ENCODE peak calls at places on chromosomes 4 and X, in five cellular contexts. A is erythroblast, B is prostate gland, C is WTC11, J is A549. M is an unnamed sample.

GRCh38 chrX:3134316-3134715 is 93.0 kb downstream of the ARSF start:
- DNase-seq in A (no peak), B (no peak), C (no peak), J (no peak), M (no peak)

GRCh38 chr4:8544741-8545438 is 35.3 kb upstream of the GPR78 start:
- DNase-seq in A (no peak), B (no peak), C (no peak), J (no peak), M (no peak)

GRCh38 chrX:56762220-56762619 is 33.2 kb downstream of the NBDY start:
- DNase-seq in A (no peak), B (no peak), C (no peak), J (no peak), M (no peak)

GRCh38 chrX:119292445-119292844 is 56.4 kb downstream of the PGRMC1 start:
- DNase-seq in A (no peak), B (no peak), C (no peak), J (peak), M (no peak)

GRCh38 chr4:5708829-5709680 is 696 bp upstream of the EVC2 start:
- DNase-seq in A (no peak), B (no peak), C (no peak), J (no peak), M (no peak)

GRCh38 chrX:96715412-96715940 is 30.8 kb downstream of the DIAPH2 start:
- DNase-seq in A (no peak), B (no peak), C (no peak), J (peak), M (no peak)

GRCh38 chr4:153549401-153549800 is 83.2 kb downstream of the TMEM131L start:
- DNase-seq in A (no peak), B (no peak), C (no peak), J (no peak), M (no peak)

GRCh38 chr4:139171878-139172691 is 4.9 kb downstream of the ELF2 start:
- DNase-seq in A (peak), B (no peak), C (no peak), J (peak), M (no peak)

GRCh38 chrX:104253567-104254441 is 929 bp downstream of the ESX1 start:
- DNase-seq in A (peak), B (no peak), C (peak), J (peak), M (no peak)

GRCh38 chrX:103889216-103889615 is 57.2 kb upstream of the RAB9B start:
- DNase-seq in A (no peak), B (no peak), C (no peak), J (no peak), M (no peak)

GRCh38 chrX:51155566-51155965 is 177.1 kb upstream of the NUDT10 start:
- DNase-seq in A (no peak), B (no peak), C (no peak), J (no peak), M (no peak)

GRCh38 chr4:84231539-84232055 is 267.5 kb downstream of the NKX6-1 start:
- DNase-seq in A (no peak), B (no peak), C (no peak), J (no peak), M (no peak)

GRCh38 chr4:19803406-19803805 is 448.3 kb upstream of the SLIT2 start:
- DNase-seq in A (no peak), B (no peak), C (no peak), J (no peak), M (no peak)

GRCh38 chrX:46642145-46642544 is 68.6 kb downstream of the CHST7 start:
- DNase-seq in A (no peak), B (no peak), C (no peak), J (peak), M (no peak)

GRCh38 chr4:33493231-33493630 is 2751.1 kb downstream of the ARAP2 start:
- DNase-seq in A (no peak), B (no peak), C (no peak), J (no peak), M (no peak)

GRCh38 chr4:56683455-56683854 is 2.4 kb upstream of the HOPX start:
- DNase-seq in A (no peak), B (no peak), C (no peak), J (no peak), M (no peak)

GRCh38 chrX:67693928-67694327 is 150.1 kb downstream of the AR start:
- DNase-seq in A (no peak), B (no peak), C (no peak), J (no peak), M (no peak)

GRCh38 chr4:146346276-146346675 is 131.9 kb downstream of the REELD1 start:
- DNase-seq in A (no peak), B (no peak), C (no peak), J (no peak), M (no peak)

GRCh38 chrX:155048997-155049619 is 21.8 kb downstream of the CMC4 start:
- DNase-seq in A (peak), B (no peak), C (peak), J (peak), M (peak)

GRCh38 chr4:159390648-159391047 is 287.8 kb downstream of the RAPGEF2 start:
- DNase-seq in A (no peak), B (peak), C (no peak), J (peak), M (no peak)

GRCh38 chrX:7068939-7069367 is 78.6 kb upstream of the STS start:
- DNase-seq in A (no peak), B (no peak), C (peak), J (no peak), M (no peak)

GRCh38 chr4:137253949-137254348 is 278.3 kb downstream of the PCDH18 start:
- DNase-seq in A (no peak), B (no peak), C (no peak), J (no peak), M (no peak)

GRCh38 chrX:150450519-150451177 is 87.5 kb downstream of the MAMLD1 start:
- DNase-seq in A (no peak), B (no peak), C (no peak), J (no peak), M (no peak)

GRCh38 chr4:160299608-160300007 is 1196.7 kb downstream of the RAPGEF2 start:
- DNase-seq in A (no peak), B (no peak), C (no peak), J (no peak), M (no peak)

GRCh38 chrX:150841466-150842197 is 56.8 kb downstream of the CD99L2 start:
- DNase-seq in A (no peak), B (no peak), C (no peak), J (peak), M (no peak)

GRCh38 chrX:28946846-28947245 is 359.6 kb downstream of the IL1RAPL1 start:
- DNase-seq in A (no peak), B (no peak), C (no peak), J (no peak), M (no peak)

GRCh38 chrX:153766098-153766817 is 2.2 kb downstream of the PLXNB3 start:
- DNase-seq in A (peak), B (no peak), C (no peak), J (peak), M (no peak)

GRCh38 chr4:188245651-188246050 is 106.4 kb downstream of the TRIML1 start:
- DNase-seq in A (no peak), B (no peak), C (no peak), J (no peak), M (no peak)

GRCh38 chrX:152821145-152821765 is 9.3 kb downstream of the CETN2 start:
- DNase-seq in A (peak), B (no peak), C (peak), J (peak), M (no peak)

GRCh38 chr4:73776363-73776762 is 36.0 kb downstream of the CXCL8 start:
- DNase-seq in A (no peak), B (peak), C (no peak), J (peak), M (peak)

GRCh38 chrX:67351411-67351810 is 192.4 kb upstream of the AR start:
- DNase-seq in A (no peak), B (no peak), C (no peak), J (no peak), M (no peak)

GRCh38 chrX:5869786-5870185 is 358.9 kb downstream of the NLGN4X start:
- DNase-seq in A (no peak), B (no peak), C (no peak), J (no peak), M (no peak)

GRCh38 chr4:173917255-173917960 is 366.1 kb downstream of the FBXO8 start:
- DNase-seq in A (no peak), B (no peak), C (no peak), J (no peak), M (no peak)

GRCh38 chrX:36927712-36928111 is 80.5 kb upstream of the FAM47C start:
- DNase-seq in A (no peak), B (no peak), C (no peak), J (no peak), M (no peak)

GRCh38 chr4:88880001-88880400 is 177.0 kb downstream of the FAM13A start:
- DNase-seq in A (no peak), B (no peak), C (no peak), J (no peak), M (no peak)

GRCh38 chr4:33924239-33924638 is 2320.1 kb downstream of the ARAP2 start:
- DNase-seq in A (no peak), B (no peak), C (peak), J (peak), M (no peak)